ENCODE peak calls at places on chromosome 7, in nine cellular contexts. P is IMR-90, J is body of pancreas, F is fibroblast of villous mesenchyme, Q is left ventricle myocardium inferior, S is stomach, L is upper lobe of right lung, T is mammary epithelial cell, Z is NB4. E is an unnamed sample.

GRCh38 chr7:66183700-66184099 is 21.4 kb upstream of the TPST1 start:
- DNase-seq in S (no peak), T (peak; percentile 61), J (peak; percentile 12), P (peak; percentile 96), Q (no peak), Z (no peak), L (no peak), F (peak; percentile 98), E (no peak)

GRCh38 chr7:3210531-3210930 is 90.5 kb upstream of the SDK1 start:
- DNase-seq in S (no peak), L (no peak), J (no peak), T (no peak), Q (no peak), Z (no peak), P (no peak), F (no peak), E (no peak)

GRCh38 chr7:76073335-76073990 is 25.6 kb downstream of the MDH2 start:
- DNase-seq in L (no peak), P (no peak), S (no peak), F (no peak), T (no peak), Q (no peak), J (no peak), Z (peak; percentile 1), E (no peak)

GRCh38 chr7:158581440-158582088 is 6.1 kb downstream of the PTPRN2 start:
- DNase-seq in Q (no peak), P (no peak), S (peak; percentile 76), L (no peak), Z (no peak), F (no peak), J (peak; percentile 82), T (no peak), E (no peak)

GRCh38 chr7:28921822-28922221 is 36.3 kb downstream of the TRIL start:
- DNase-seq in Q (no peak), F (peak; percentile 66), T (peak; percentile 44), L (no peak), Z (peak; percentile 71), P (peak; percentile 68), S (peak; percentile 52), J (peak; percentile 70), E (peak; percentile 5)

GRCh38 chr7:46468753-46469356 is 547.8 kb upstream of the IGFBP3 start:
- DNase-seq in J (no peak), Q (no peak), P (peak; percentile 35), S (no peak), L (no peak), F (peak; percentile 64), Z (peak; percentile 44), T (peak; percentile 25), E (no peak)

GRCh38 chr7:4693152-4693551 is 11.1 kb downstream of the FOXK1 start:
- DNase-seq in S (no peak), T (no peak), J (no peak), P (no peak), Z (no peak), F (no peak), Q (no peak), L (no peak), E (no peak)

GRCh38 chr7:127629268-127629854 is 11.4 kb upstream of the PAX4 start:
- DNase-seq in L (no peak), Q (no peak), F (no peak), J (peak; percentile 78), Z (peak; percentile 53), S (peak; percentile 35), T (no peak), P (no peak), E (no peak)

GRCh38 chr7:1512781-1513656 is 8.8 kb upstream of the INTS1 start:
- DNase-seq in F (peak; percentile 71), P (peak; percentile 41), Q (peak; percentile 85), T (peak; percentile 90), L (peak; percentile 83), S (peak; percentile 38), Z (peak; percentile 99), J (peak; percentile 64), E (no peak)

GRCh38 chr7:522071-522937 is 2.7 kb upstream of the PDGFA start:
- DNase-seq in T (peak; percentile 58), Q (peak; percentile 70), L (no peak), P (peak; percentile 32), F (peak; percentile 78), J (peak; percentile 86), S (peak; percentile 81), Z (peak; percentile 44), E (peak; percentile 44)

GRCh38 chr7:31663072-31663471 is 23.9 kb upstream of the PPP1R17 start:
- DNase-seq in Z (no peak), L (no peak), Q (no peak), T (no peak), P (no peak), S (no peak), J (no peak), F (no peak), E (no peak)

GRCh38 chr7:158781976-158782637 is 47.2 kb downstream of the ESYT2 start:
- DNase-seq in Z (no peak), J (no peak), L (no peak), F (no peak), Q (no peak), P (no peak), T (no peak), S (no peak), E (no peak)

GRCh38 chr7:5462216-5462615 is 38.6 kb upstream of the TNRC18 start:
- DNase-seq in L (no peak), T (no peak), F (no peak), S (no peak), P (no peak), J (no peak), Q (no peak), Z (no peak), E (no peak)

GRCh38 chr7:137930616-137931015 is 71.3 kb downstream of the CREB3L2 start:
- DNase-seq in Q (no peak), J (no peak), S (no peak), F (peak; percentile 61), P (peak; percentile 97), Z (no peak), L (no peak), T (peak; percentile 92), E (no peak)

GRCh38 chr7:67692425-67692824 is 695.8 kb downstream of the TYW1 start:
- DNase-seq in T (no peak), L (no peak), S (peak; percentile 54), Z (no peak), P (no peak), J (peak; percentile 58), F (no peak), Q (no peak), E (no peak)

GRCh38 chr7:81308643-81309354 is 389.9 kb upstream of the SEMA3C start:
- DNase-seq in T (no peak), P (peak; percentile 31), Q (no peak), F (peak; percentile 63), S (no peak), Z (no peak), L (no peak), J (no peak), E (no peak)

GRCh38 chr7:128190051-128190640 is 50.9 kb upstream of the LEP start:
- DNase-seq in L (no peak), P (no peak), Q (no peak), T (no peak), F (no peak), Z (no peak), S (no peak), J (no peak), E (no peak)

GRCh38 chr7:75739796-75740672 is 1.3 kb upstream of the HIP1 start:
- DNase-seq in P (peak; percentile 62), J (no peak), Q (no peak), Z (no peak), T (no peak), F (peak; percentile 83), L (no peak), S (no peak), E (peak; percentile 72)

GRCh38 chr7:158957921-158958471 is 101.6 kb downstream of the DYNC2I1 start:
- DNase-seq in Q (no peak), Z (no peak), P (no peak), L (peak; percentile 88), T (peak; percentile 43), J (peak; percentile 84), F (no peak), S (peak; percentile 83), E (no peak)

GRCh38 chr7:28178537-28178936 is 2.1 kb downstream of the JAZF1 start:
- DNase-seq in J (no peak), L (no peak), P (no peak), Q (no peak), Z (peak; percentile 35), T (peak; percentile 38), F (no peak), S (no peak), E (no peak)

DNA sequence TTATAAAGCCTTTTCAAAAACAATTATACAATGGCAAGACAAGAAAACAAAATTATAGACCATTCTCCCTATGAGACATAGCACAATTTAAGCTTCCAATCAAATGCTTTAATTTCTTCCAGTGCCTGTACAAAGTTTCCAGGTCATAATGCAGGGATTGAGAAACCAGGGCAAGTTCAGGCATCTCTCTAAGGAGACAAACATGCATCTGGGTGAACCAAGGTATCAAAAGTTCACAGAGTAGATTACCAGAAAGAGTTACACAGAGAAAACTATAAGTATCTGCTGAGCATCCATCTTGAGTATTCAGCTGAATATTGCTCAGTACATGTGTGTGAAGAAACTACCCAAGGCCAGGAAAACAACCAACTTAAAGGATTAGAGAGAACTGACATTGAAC is 89.1 kb downstream of the COL28A1 start:
- DNase-seq in Z (no peak), S (no peak), F (peak; percentile 14), Q (no peak), P (no peak), L (no peak), J (no peak), T (peak; percentile 88), E (no peak)
- TF ChIP-seq CTCF in Z (no peak), S (no peak), F (no peak), Q (no peak), P (no peak), L (no peak), J (no peak), T (no peak), E (no peak)

GRCh38 chr7:20264623-20265022 is 47.4 kb upstream of the MACC1 start:
- DNase-seq in L (no peak), T (no peak), P (no peak), S (no peak), Q (no peak), J (no peak), F (no peak), Z (no peak), E (no peak)

GRCh38 chr7:20257212-20257611 is 40.0 kb upstream of the MACC1 start:
- DNase-seq in F (no peak), T (no peak), J (no peak), S (no peak), L (no peak), Q (no peak), Z (no peak), P (no peak), E (no peak)

GRCh38 chr7:20260219-20260618 is 43.0 kb upstream of the MACC1 start:
- DNase-seq in J (no peak), Q (no peak), F (no peak), Z (no peak), P (peak; percentile 48), S (no peak), L (no peak), T (no peak), E (no peak)
- H3K4me3 ChIP-seq in J (no peak overlapping the region), Q (no peak overlapping the region), F (no peak overlapping the region), Z (no peak overlapping the region), P (no peak overlapping the region), S (no peak overlapping the region), L (no peak overlapping the region), T (no peak overlapping the region), E (no peak overlapping the region)

GRCh38 chr7:26562841-26563240 is 271.2 kb downstream of the SNX10 start:
- DNase-seq in Q (no peak), T (no peak), P (no peak), Z (no peak), F (no peak), L (no peak), J (no peak), S (no peak), E (no peak)
- TF ChIP-seq CTCF in Q (no peak), T (no peak), P (no peak), Z (peak; percentile 46), F (no peak), L (no peak), J (no peak), S (no peak), E (peak; percentile 25)

GRCh38 chr7:120662291-120662690 is 195.7 kb downstream of the TSPAN12 start:
- DNase-seq in T (no peak), Z (no peak), J (no peak), S (no peak), P (no peak), F (no peak), Q (no peak), L (no peak), E (no peak)
- H3K4me3 ChIP-seq in T (no peak overlapping the region), Z (no peak overlapping the region), J (no peak overlapping the region), S (no peak overlapping the region), P (no peak overlapping the region), F (no peak overlapping the region), Q (no peak overlapping the region), L (no peak overlapping the region), E (no peak overlapping the region)